ENCODE peak calls at places on chromosomes 2 and 18, in seven cellular contexts. W, F, J, E, X, Y and T are unnamed samples.

GRCh38 chr2:101733257-101733993 is 35.9 kb downstream of the MAP4K4 start:
- DNase-seq in W (no peak), F (no peak), J (no peak), E (no peak), X (no peak), Y (peak), T (no peak)

GRCh38 chr2:127874378-127875271 is 11.1 kb downstream of the AMMECR1L start:
- DNase-seq in W (peak), F (no peak), J (no peak), E (no peak), X (no peak), Y (no peak), T (no peak)

GRCh38 chr18:64100136-64100922 is 48.6 kb downstream of the LINC00305 start:
- DNase-seq in W (peak), F (no peak), J (no peak), E (no peak), X (no peak), Y (no peak), T (no peak)

GRCh38 chr2:96839875-96840850 is 3.7 kb downstream of the ANKRD23 start:
- DNase-seq in W (no peak), F (peak), J (no peak), E (no peak), X (no peak), Y (no peak), T (no peak)

GRCh38 chr2:238652053-238652770 is 195.7 kb upstream of the TWIST2 start:
- DNase-seq in W (no peak), F (peak), J (no peak), E (no peak), X (no peak), Y (no peak), T (no peak)

GRCh38 chr2:189146553-189146952 is 33.0 kb downstream of the COL5A2 start:
- DNase-seq in W (no peak), F (no peak), J (no peak), E (no peak), X (no peak), Y (no peak), T (no peak)

GRCh38 chr2:218040883-218041282 is 28.2 kb upstream of the RUFY4 start:
- DNase-seq in W (no peak), F (no peak), J (no peak), E (no peak), X (no peak), Y (no peak), T (no peak)

GRCh38 chr2:201572822-201573493 is 70.3 kb downstream of the TMEM237 start:
- DNase-seq in W (no peak), F (no peak), J (no peak), E (no peak), X (no peak), Y (no peak), T (no peak)

GRCh38 chr2:217878865-217879595 is 123.8 kb downstream of the TNS1 start:
- DNase-seq in W (peak), F (peak), J (no peak), E (no peak), X (no peak), Y (no peak), T (no peak)

GRCh38 chr18:44654555-44654954 is 26.1 kb upstream of the SETBP1 start:
- DNase-seq in W (no peak), F (no peak), J (peak), E (no peak), X (no peak), Y (no peak), T (peak)

GRCh38 chr2:174336403-174337336 is 1.9 kb downstream of the SP9 start:
- DNase-seq in W (peak), F (peak), J (no peak), E (no peak), X (no peak), Y (peak), T (peak)

GRCh38 chr2:190519975-190520767 is 14.4 kb downstream of the NEMP2 start:
- DNase-seq in W (no peak), F (no peak), J (no peak), E (no peak), X (no peak), Y (no peak), T (no peak)

GRCh38 chr2:12702661-12703121 is 14.0 kb upstream of the TRIB2 start:
- DNase-seq in W (peak), F (no peak), J (peak), E (no peak), X (peak), Y (no peak), T (peak)

GRCh38 chr18:76985156-76985950 is 147.2 kb downstream of the MBP start:
- DNase-seq in W (no peak), F (peak), J (no peak), E (no peak), X (no peak), Y (no peak), T (no peak)

GRCh38 chr2:39881948-39882347 is 102.9 kb upstream of the THUMPD2 start:
- DNase-seq in W (no peak), F (no peak), J (no peak), E (no peak), X (no peak), Y (no peak), T (no peak)

GRCh38 chr2:203682688-203683130 is 23.7 kb upstream of the CD28 start:
- DNase-seq in W (no peak), F (no peak), J (no peak), E (no peak), X (no peak), Y (no peak), T (peak)

GRCh38 chr2:6556755-6557154 is 309.0 kb downstream of the CMPK2 start:
- DNase-seq in W (no peak), F (peak), J (peak), E (peak), X (no peak), Y (peak), T (peak)

GRCh38 chr2:30272761-30273573 is 41.6 kb downstream of the LBH start:
- DNase-seq in W (no peak), F (no peak), J (peak), E (peak), X (no peak), Y (no peak), T (peak)

GRCh38 chr2:21039979-21040467 is 3.9 kb downstream of the APOB start:
- DNase-seq in W (no peak), F (peak), J (no peak), E (no peak), X (no peak), Y (no peak), T (no peak)

GRCh38 chr2:158507141-158507540 is 50.4 kb downstream of the PKP4 start:
- DNase-seq in W (no peak), F (no peak), J (no peak), E (no peak), X (no peak), Y (no peak), T (no peak)

DNA sequence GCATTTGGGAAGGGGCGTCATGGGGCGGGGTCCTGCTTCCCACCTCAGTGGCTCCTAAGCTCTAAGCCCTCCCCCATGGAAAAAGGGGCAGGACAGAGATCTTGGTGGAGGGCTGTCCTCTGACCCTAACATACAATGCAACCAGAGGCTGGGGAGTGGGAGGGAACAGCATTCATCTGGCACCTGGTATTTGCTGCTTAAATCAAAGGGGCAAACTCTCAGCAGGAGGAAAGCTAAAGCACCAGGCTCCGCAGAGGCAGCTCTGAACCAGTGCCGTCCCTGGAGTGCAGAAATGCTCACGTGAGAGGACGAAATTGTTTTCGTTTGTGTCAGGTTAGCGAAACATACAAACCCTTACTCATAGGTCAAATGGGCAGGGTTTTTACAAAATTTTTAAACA is 92.7 kb upstream of the PXDN start:
- DNase-seq in W (peak), F (peak), J (no peak), E (no peak), X (no peak), Y (no peak), T (no peak)
- H3K27ac ChIP-seq in W (peak), F (no peak), J (no peak), E (no peak), X (no peak), Y (no peak), T (no peak)

DNA sequence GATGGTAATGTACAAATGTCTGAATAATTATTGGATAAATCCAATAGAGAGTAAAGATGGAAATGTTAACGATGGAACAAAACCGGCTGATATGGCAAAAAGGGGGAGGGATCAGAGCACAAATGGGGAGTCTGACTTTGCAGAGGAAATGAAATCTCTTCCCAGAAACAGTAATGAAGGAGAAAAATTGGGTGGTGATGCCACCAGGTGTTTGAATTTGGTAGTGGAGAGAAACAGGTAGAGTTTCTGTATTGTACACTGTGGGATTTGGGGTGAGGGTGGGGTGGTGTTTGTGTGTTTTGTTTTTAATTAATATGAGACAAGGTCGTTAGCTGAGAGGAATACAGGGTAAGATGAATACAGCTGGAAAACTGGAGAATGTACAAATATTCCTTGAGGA is 20.4 kb upstream of the XDH start:
- DNase-seq in W (no peak), F (no peak), J (no peak), E (no peak), X (no peak), Y (no peak), T (peak)
- TF ChIP-seq CTCF in W (peak), F (peak), J (peak), E (peak), X (no peak), Y (no peak), T (no peak)

DNA sequence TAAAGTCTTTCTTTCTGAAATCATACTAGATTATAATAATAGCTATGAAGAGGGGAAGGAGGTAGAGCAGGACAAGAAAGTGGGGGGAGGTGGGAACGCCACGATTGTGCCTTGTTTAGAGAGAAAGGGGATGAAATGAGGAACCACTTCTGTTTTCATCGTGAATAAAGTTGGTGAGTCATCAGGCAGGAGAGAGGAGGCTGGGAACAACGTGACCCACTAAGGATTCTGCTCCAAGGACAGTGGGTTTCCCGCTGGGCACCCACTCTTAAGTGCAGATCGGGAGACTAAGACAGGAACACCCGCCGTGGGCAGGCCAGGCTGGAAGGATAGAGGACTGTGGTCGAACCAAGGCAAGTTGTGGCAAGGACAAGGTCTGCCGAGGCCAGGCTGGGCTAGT is 158.2 kb downstream of the L3MBTL4 start:
- DNase-seq in W (no peak), F (no peak), J (no peak), E (no peak), X (no peak), Y (no peak), T (no peak)
- H3K27ac ChIP-seq in W (no peak), F (no peak), J (no peak), E (no peak), X (no peak), Y (no peak), T (no peak)

GRCh38 chr2:45441571-45441970 is 169.5 kb downstream of the SRBD1 start:
- DNase-seq in W (no peak), F (no peak), J (no peak), E (no peak), X (no peak), Y (no peak), T (peak)

GRCh38 chr2:45438872-45439665 is 172.0 kb downstream of the SRBD1 start:
- DNase-seq in W (no peak), F (no peak), J (no peak), E (no peak), X (no peak), Y (no peak), T (no peak)

GRCh38 chr2:45442026-45442425 is 169.0 kb downstream of the SRBD1 start:
- DNase-seq in W (no peak), F (no peak), J (no peak), E (no peak), X (no peak), Y (no peak), T (no peak)

GRCh38 chr2:45443012-45443411 is 168.1 kb downstream of the SRBD1 start:
- DNase-seq in W (no peak), F (no peak), J (no peak), E (no peak), X (no peak), Y (no peak), T (no peak)

GRCh38 chr2:45439788-45440773 is 171.0 kb downstream of the SRBD1 start:
- DNase-seq in W (no peak), F (no peak), J (no peak), E (no peak), X (no peak), Y (peak), T (no peak)
- TF ChIP-seq CTCF in W (no peak), F (peak), J (peak), E (peak), X (no peak), Y (peak), T (peak)

DNA sequence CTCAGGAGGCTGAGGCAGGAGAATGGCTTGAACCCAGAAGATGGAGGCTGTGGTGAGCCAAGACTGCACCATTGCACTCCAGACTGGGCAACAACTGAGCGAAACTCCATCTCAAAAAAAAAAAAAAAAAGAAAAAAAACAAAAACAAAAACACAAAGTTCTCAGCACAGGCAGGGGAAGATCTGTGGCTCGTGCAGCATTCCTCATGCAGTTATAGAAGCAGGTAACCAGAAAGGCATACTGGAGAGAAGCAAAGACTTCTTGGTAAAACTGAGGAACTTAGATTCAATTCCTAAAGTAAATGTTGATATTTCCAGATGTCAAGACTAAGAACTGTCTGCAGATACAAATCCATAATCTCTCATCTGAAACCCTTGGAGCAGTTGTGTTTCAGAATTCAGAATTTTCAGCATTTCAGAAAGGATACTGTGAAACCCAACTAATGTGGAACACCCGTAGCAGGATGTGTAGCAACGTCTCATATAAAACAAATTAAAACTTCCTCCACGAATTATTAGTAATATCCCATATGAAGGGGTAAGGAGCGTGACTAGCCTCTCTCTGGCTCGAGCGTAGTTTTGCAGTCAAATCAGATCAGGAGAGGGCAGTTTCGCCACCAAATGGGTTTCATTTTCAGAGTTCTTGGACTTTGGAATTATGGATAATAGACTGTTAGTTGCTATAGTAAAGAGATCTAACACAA is 13.2 kb upstream of the SLC25A52 start:
- DNase-seq in W (no peak), F (no peak), J (no peak), E (no peak), X (no peak), Y (peak), T (no peak)
- H3K27ac ChIP-seq in W (no peak), F (no peak), J (no peak), E (no peak), X (no peak), Y (no peak), T (no peak)

GRCh38 chr18:7172611-7173010 is 55.0 kb upstream of the LAMA1 start:
- DNase-seq in W (no peak), F (no peak), J (no peak), E (no peak), X (no peak), Y (no peak), T (no peak)

GRCh38 chr18:7177131-7177744 is 53.7 kb upstream of the LRRC30 start:
- DNase-seq in W (peak), F (peak), J (no peak), E (peak), X (peak), Y (peak), T (peak)

GRCh38 chr18:7170292-7170691 is 52.7 kb upstream of the LAMA1 start:
- DNase-seq in W (no peak), F (no peak), J (no peak), E (no peak), X (no peak), Y (no peak), T (no peak)

GRCh38 chr18:7173216-7173615 is 55.6 kb upstream of the LAMA1 start:
- DNase-seq in W (no peak), F (no peak), J (no peak), E (no peak), X (no peak), Y (no peak), T (no peak)

DNA sequence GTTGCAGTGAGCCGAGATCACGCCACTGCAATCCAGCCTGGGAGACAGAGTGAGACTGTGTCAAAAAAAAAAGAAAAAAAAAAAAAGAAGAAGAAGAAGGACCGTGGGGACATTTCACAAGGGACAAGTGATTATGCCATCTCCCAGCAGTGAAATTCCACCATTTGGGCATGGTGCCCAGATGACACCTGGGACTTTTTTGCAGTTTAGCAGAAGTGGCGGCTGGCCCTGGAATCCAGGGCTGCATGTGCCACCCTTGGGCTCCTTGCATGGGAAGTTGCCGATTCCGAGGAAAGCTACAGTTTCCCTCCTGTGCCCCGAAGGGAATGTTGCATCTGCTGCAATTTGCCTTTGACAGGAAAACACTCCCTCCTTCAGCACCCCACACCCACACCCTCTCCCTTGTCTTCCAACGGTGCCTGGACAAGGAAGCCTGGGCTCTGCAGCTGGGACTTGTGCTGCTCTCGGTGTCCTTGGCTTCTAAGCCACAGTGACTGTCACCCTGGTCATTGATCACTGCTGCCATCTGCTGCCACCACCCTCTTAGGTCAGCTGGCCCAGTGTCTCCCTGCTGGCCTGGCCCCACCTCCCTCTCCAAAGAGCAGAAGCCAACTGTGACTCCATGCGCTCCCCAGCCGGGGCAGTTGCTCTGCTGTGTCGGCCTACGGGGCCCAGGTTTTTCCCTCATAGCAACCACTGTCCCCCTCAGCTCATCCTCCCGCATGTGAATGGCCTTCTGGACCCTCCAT is 56.4 kb upstream of the LRRC30 start:
- DNase-seq in W (peak), F (peak), J (no peak), E (no peak), X (no peak), Y (peak), T (no peak)
- TF ChIP-seq CTCF in W (peak), F (peak), J (no peak), E (no peak), X (no peak), Y (peak), T (no peak)

GRCh38 chr18:71682591-71682990 is 861.6 kb downstream of the CBLN2 start:
- DNase-seq in W (no peak), F (no peak), J (no peak), E (no peak), X (no peak), Y (peak), T (no peak)

GRCh38 chr18:71673498-71673897 is 870.6 kb downstream of the CBLN2 start:
- DNase-seq in W (no peak), F (no peak), J (no peak), E (no peak), X (no peak), Y (no peak), T (no peak)

GRCh38 chr18:71673954-71674353 is 870.2 kb downstream of the CBLN2 start:
- DNase-seq in W (no peak), F (no peak), J (no peak), E (no peak), X (no peak), Y (no peak), T (no peak)

GRCh38 chr18:71678144-71678543 is 866.0 kb downstream of the CBLN2 start:
- DNase-seq in W (no peak), F (no peak), J (no peak), E (no peak), X (no peak), Y (no peak), T (no peak)
- H3K27ac ChIP-seq in W (no peak), F (no peak), J (no peak), E (no peak), X (no peak), Y (no peak), T (no peak)